ENCODE peak calls at places on chromosome 10, in five cellular contexts. E, A, O, F and S are unnamed samples.

GRCh38 chr10:75202321-75203096 is 8.1 kb upstream of the VDAC2 start:
- DNase-seq in O (no peak), A (peak), E (no peak), F (peak), S (peak)

GRCh38 chr10:21022821-21023220 is 125.7 kb upstream of the NEBL start:
- DNase-seq in E (no peak), F (peak), A (no peak), O (no peak), S (no peak)

GRCh38 chr10:26217396-26218105 is 977 bp downstream of the GAD2 start:
- DNase-seq in A (no peak), E (no peak), F (no peak), O (no peak), S (no peak)

GRCh38 chr10:131814567-131815290 is 86.1 kb upstream of the PPP2R2D start:
- DNase-seq in O (no peak), E (no peak), A (no peak), F (no peak), S (peak)

GRCh38 chr10:504806-505205 is 184.7 kb downstream of the DIP2C start:
- DNase-seq in A (no peak), O (no peak), F (no peak), E (no peak), S (no peak)

GRCh38 chr10:27745719-27746363 is at the start of gene MKX:
- DNase-seq in E (peak), F (peak), A (peak), O (no peak), S (peak)

GRCh38 chr10:129670124-129670523 is 203.1 kb downstream of the MGMT start:
- DNase-seq in E (no peak), F (no peak), A (no peak), O (no peak), S (no peak)

GRCh38 chr10:79346388-79347225 is 662 bp upstream of the PPIF start:
- DNase-seq in E (no peak), O (no peak), F (no peak), A (no peak), S (no peak)

GRCh38 chr10:10758306-10758705 is 259.4 kb upstream of the CELF2 start:
- DNase-seq in O (no peak), A (no peak), E (no peak), F (no peak), S (no peak)

GRCh38 chr10:670990-671389 is 18.5 kb downstream of the DIP2C start:
- DNase-seq in A (no peak), O (no peak), F (no peak), E (no peak), S (peak)

GRCh38 chr10:89702121-89702480 is 711 bp downstream of the KIF20B start:
- DNase-seq in O (no peak), A (peak), F (peak), E (peak), S (no peak)

GRCh38 chr10:112507988-112508387 is 61.0 kb downstream of the VTI1A start:
- DNase-seq in O (no peak), E (no peak), F (no peak), A (no peak), S (no peak)

GRCh38 chr10:122280156-122280555 is 9.1 kb downstream of the BTBD16 start:
- DNase-seq in F (no peak), E (no peak), A (no peak), O (no peak), S (no peak)

GRCh38 chr10:114266521-114266920 is 27.5 kb downstream of the VWA2 start:
- DNase-seq in O (no peak), E (no peak), A (no peak), F (peak), S (no peak)

GRCh38 chr10:11304906-11305585 is 287.4 kb downstream of the CELF2 start:
- DNase-seq in E (no peak), F (no peak), A (no peak), O (no peak), S (no peak)

GRCh38 chr10:31580646-31581045 is 261.6 kb downstream of the ZEB1 start:
- DNase-seq in E (no peak), O (no peak), A (no peak), F (no peak), S (no peak)

GRCh38 chr10:20623561-20623960 is 273.6 kb downstream of the NEBL start:
- DNase-seq in A (no peak), O (no peak), F (no peak), E (no peak), S (no peak)

GRCh38 chr10:93867481-93867880 is 26.3 kb upstream of the SLC35G1 start:
- DNase-seq in A (no peak), F (no peak), O (no peak), E (no peak), S (no peak)

GRCh38 chr10:12782537-12782936 is 219.0 kb downstream of the CCDC3 start:
- DNase-seq in F (peak), E (peak), A (peak), O (peak), S (no peak)